ENCODE peak calls at places on chromosomes 3 and 15, in five cellular contexts. K, L, T, O and Z are unnamed samples. For H3K4me1, the result is how much of the 10 kb centered on the place peaks cover.

GRCh38 chr3:79012530-79012913 is 755.3 kb downstream of the ROBO1 start:
- DNase-seq in K (no peak), L (no peak), T (no peak), O (no peak), Z (no peak)

GRCh38 chr3:150319900-150320299 is 88.2 kb upstream of the TSC22D2 start:
- DNase-seq in K (no peak), L (peak), T (no peak), O (no peak), Z (no peak)

GRCh38 chr3:42500091-42500490 is 2.4 kb upstream of the VIPR1 start:
- DNase-seq in K (no peak), L (no peak), T (no peak), O (peak), Z (no peak)

GRCh38 chr3:42161050-42161935 is 70.1 kb downstream of the TRAK1 start:
- DNase-seq in K (no peak), L (peak), T (no peak), O (no peak), Z (no peak)

GRCh38 chr3:31882431-31882830 is 98.6 kb downstream of the OSBPL10 start:
- DNase-seq in K (no peak), L (no peak), T (no peak), O (no peak), Z (no peak)

GRCh38 chr3:150763841-150764483 is 993 bp upstream of the SIAH2 start:
- DNase-seq in K (peak), L (peak), T (no peak), O (peak), Z (peak)

GRCh38 chr3:85977615-85978338 is 1013.2 kb downstream of the VGLL3 start:
- DNase-seq in K (no peak), L (no peak), T (no peak), O (no peak), Z (no peak)

GRCh38 chr3:42839616-42840015 is 30.4 kb downstream of the ACKR2 start:
- DNase-seq in K (peak), L (peak), T (peak), O (peak), Z (no peak)

GRCh38 chr3:160403028-160403545 is 3.6 kb downstream of the SMC4 start:
- DNase-seq in K (no peak), L (peak), T (no peak), O (no peak), Z (no peak)

GRCh38 chr3:40782086-40782721 is 257.4 kb downstream of the ZNF621 start:
- DNase-seq in K (no peak), L (no peak), T (no peak), O (no peak), Z (no peak)

GRCh38 chr3:190016966-190017365 is 103.7 kb downstream of the P3H2 start:
- DNase-seq in K (no peak), L (no peak), T (no peak), O (no peak), Z (no peak)
- H3K4me1 ChIP-seq in K (under half), L (under half), T (under half), O (under half), Z (under half)

GRCh38 chr3:23615068-23615467 is 190.7 kb upstream of the UBE2E1 start:
- DNase-seq in K (no peak), L (no peak), T (no peak), O (no peak), Z (no peak)

GRCh38 chr3:23608650-23609049 is 197.1 kb upstream of the UBE2E1 start:
- DNase-seq in K (no peak), L (no peak), T (no peak), O (no peak), Z (no peak)

GRCh38 chr3:23611737-23612295 is 193.9 kb upstream of the UBE2E1 start:
- DNase-seq in K (peak), L (peak), T (no peak), O (peak), Z (peak)

GRCh38 chr3:23607184-23607847 is 198.4 kb upstream of the UBE2E1 start:
- DNase-seq in K (no peak), L (peak), T (no peak), O (no peak), Z (no peak)

DNA sequence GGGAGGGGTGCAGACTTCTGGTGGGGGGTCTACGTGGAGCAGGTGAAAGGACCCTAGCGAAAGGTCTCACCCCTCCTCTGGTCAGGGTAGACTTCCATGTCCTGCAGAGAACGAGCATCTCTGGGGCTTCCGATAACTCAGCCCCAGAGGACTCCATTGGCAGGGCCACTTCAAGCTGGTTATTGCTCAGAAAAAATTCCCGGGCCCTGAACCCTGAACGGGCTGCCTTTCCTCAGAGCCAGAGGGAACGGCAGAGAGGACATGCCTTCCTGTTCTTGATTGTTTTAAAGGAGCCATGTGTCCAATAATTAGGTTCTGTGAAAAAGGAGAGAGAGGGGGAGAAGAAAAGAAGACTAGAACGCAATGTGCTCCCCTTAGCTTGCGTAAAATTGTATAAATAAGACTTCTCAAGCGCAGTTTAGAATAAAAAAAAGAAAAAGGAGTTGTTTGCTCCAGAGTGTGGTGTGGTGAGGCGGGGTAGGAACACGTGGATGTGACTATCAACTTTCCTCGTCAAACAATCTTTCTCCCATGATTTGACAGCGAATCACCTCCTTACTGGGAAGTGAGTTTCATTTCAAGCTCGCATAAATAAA is 193.4 kb upstream of the UBE2E1 start:
- DNase-seq in K (peak), L (peak), T (no peak), O (no peak), Z (peak)
- H3K4me3 ChIP-seq in K (peak), L (no peak), T (no peak), O (peak), Z (no peak)

DNA sequence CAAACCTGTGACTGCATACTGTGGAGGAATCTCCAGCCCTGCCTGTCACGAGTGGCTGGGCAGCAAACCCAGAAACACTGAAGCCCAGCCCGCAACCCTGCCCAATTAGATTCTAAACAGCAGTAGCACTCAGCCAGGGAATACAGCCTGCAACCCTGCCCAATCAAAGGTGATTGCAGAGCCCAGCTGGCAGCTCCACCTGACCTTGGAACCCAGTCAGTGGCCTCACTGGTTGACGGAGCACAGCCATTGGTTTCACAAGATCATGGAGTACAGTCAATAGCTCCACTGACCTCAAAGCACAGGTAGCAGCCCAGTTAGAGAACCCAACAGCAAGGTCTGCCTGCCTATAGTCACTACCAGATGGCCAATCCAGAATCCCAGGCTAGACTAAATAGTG is 35.2 kb upstream of the MYLK start:
- DNase-seq in K (no peak), L (no peak), T (no peak), O (no peak), Z (no peak)
- H3K4me1 ChIP-seq in K (under half), L (under half), T (under half), O (under half), Z (under half)

GRCh38 chr15:90231028-90232017 is 2.4 kb downstream of the CIB1 start:
- DNase-seq in K (peak), L (no peak), T (peak), O (peak), Z (peak)

GRCh38 chr15:90233701-90234518 is at the start of the genes CIB1 and GDPGP1:
- DNase-seq in K (peak), L (peak), T (peak), O (peak), Z (peak)

GRCh38 chr15:90234519-90234988 is 545 bp downstream of the GDPGP1 start:
- DNase-seq in K (no peak), L (peak), T (no peak), O (no peak), Z (no peak)

GRCh38 chr15:90232196-90232595 is 1.5 kb downstream of the CIB1 start:
- DNase-seq in K (no peak), L (no peak), T (no peak), O (no peak), Z (no peak)

DNA sequence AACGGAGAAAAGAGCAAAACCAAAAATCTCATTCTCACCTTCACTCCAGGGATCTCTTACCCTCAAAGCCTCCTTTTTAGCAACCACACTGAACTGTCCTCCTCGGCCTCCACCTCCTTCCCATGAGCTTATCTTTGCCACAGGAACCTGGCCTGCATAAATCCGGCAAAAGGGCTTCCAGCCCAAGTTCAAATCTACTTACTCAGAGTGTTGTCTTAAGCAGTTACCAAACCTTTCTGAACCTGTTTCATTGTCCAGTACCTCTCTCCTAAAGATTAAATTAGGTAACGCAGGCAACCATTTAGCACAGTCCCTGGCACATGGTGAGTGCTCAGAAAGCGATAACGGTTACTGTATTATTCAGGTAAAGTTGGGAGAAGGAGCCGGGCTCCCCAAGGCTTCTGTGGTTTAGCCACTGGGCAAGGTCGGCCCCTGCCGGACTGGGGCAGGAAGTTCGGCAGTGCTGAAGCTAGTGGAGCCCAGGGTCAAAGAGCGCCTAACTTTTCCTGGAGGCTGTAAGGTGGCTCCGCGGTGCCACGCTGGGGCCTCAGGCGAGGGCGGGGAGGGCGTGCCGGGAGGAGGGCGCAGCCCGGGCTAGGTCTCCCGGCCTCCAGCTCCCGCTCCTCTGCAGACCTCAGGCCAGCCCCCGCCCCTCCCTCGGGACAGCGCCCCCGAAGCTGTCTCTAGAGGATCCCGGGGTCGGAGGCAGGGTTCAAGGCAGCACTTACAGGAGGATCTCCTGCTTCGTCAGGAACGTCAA is 620 bp downstream of the CIB1 start:
- DNase-seq in K (peak), L (peak), T (no peak), O (peak), Z (peak)
- H3K4me3 ChIP-seq in K (peak), L (peak), T (peak), O (peak), Z (peak)

GRCh38 chr3:48980295-48980694 is 9.7 kb upstream of the P4HTM start:
- DNase-seq in K (no peak), L (no peak), T (no peak), O (no peak), Z (no peak)
- H3K4me1 ChIP-seq in K (under half), L (under half), T (under half), O (under half), Z (under half)

GRCh38 chr3:167350245-167350862 is 29.7 kb downstream of the ZBBX start:
- DNase-seq in K (no peak), L (no peak), T (no peak), O (no peak), Z (no peak)
- H3K4me3 ChIP-seq in K (no peak), L (no peak), T (no peak), O (no peak), Z (no peak)

GRCh38 chr15:40900256-40901052 is 6.2 kb downstream of the VPS18 start:
- DNase-seq in K (no peak), L (no peak), T (no peak), O (no peak), Z (no peak)

GRCh38 chr15:40894689-40895308 is 549 bp downstream of the VPS18 start:
- DNase-seq in K (peak), L (peak), T (peak), O (peak), Z (peak)

GRCh38 chr15:40902605-40903561 is 8.6 kb downstream of the VPS18 start:
- DNase-seq in K (no peak), L (no peak), T (no peak), O (no peak), Z (peak)

GRCh38 chr15:40901053-40901443 is 6.8 kb downstream of the VPS18 start:
- DNase-seq in K (no peak), L (no peak), T (no peak), O (no peak), Z (no peak)

DNA sequence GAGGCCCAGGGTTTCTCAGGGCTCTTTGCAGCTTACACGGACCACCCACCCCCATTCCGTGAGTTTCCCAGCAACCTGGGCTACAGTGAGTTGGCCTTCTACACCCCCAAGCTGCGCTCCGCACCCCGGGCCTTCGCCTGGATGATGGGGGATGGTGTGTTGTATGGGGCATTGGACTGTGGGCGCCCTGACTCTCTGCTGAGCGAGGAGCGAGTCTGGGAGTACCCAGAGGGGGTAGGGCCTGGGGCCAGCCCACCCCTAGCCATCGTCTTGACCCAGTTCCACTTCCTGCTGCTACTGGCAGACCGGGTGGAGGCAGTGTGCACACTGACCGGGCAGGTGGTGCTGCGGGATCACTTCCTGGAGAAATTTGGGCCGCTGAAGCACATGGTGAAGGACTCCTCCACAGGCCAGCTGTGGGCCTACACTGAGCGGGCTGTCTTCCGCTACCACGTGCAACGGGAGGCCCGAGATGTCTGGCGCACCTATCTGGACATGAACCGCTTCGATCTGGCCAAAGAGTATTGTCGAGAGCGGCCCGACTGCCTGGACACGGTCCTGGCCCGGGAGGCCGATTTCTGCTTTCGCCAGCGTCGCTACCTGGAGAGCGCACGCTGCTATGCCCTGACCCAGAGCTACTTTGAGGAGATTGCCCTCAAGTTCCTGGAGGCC is 5.4 kb downstream of the VPS18 start:
- DNase-seq in K (no peak), L (no peak), T (no peak), O (no peak), Z (no peak)
- H3K4me1 ChIP-seq in K (under half), L (under half), T (under half), O (under half), Z (under half)

GRCh38 chr3:185929192-185930151 is 8.3 kb downstream of the TRA2B start:
- DNase-seq in K (no peak), L (peak), T (no peak), O (no peak), Z (no peak)

GRCh38 chr3:185930393-185931107 is 7.3 kb downstream of the TRA2B start:
- DNase-seq in K (no peak), L (peak), T (no peak), O (no peak), Z (no peak)

GRCh38 chr3:185932213-185932612 is 5.6 kb downstream of the TRA2B start:
- DNase-seq in K (no peak), L (no peak), T (no peak), O (no peak), Z (no peak)

GRCh38 chr3:185933374-185933950 is 4.4 kb downstream of the TRA2B start:
- DNase-seq in K (no peak), L (no peak), T (no peak), O (no peak), Z (no peak)

DNA sequence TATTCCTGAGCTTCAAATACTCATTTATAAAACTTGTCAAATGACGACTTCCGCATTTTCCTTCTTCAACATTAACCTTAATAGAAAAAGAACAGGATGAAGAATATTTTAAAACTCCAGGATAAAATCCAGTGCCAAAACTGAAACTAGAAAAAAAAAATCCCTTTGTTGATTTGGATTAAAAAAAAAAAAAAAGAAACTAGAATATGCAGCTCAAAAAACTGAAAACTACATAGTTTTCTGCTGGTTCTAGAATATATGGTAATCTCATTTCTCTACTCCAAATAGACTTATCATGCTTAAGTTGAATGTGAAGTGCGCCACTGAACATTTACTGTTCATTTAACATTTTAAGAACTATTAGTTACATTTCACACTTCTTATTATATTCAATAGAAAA is 6.0 kb downstream of the TRA2B start:
- DNase-seq in K (no peak), L (no peak), T (no peak), O (no peak), Z (no peak)
- H3K4me3 ChIP-seq in K (no peak), L (peak), T (peak), O (no peak), Z (no peak)